ENCODE peak calls at places on chromosome 14, in four cellular contexts. One of them, this sample, is unnamed.

GRCh38 chr14:60323199-60323891 is 74.3 kb downstream of the PPM1A start:
- DNase-seq in A172: no peak
- DNase-seq in DMS79 treated with DMSO at 0.1 percent for 48 hours: no peak
- DNase-seq in activated T-helper 9 cell treated with anti-CD3 and anti-CD28 coated beads, Interleukin-2, amount 50 U/mL, for 16 hours: no peak
- DNase-seq in this sample: no peak

GRCh38 chr14:89221109-89221508 is 195.9 kb downstream of the FOXN3 start:
- DNase-seq in activated T-helper 9 cell treated with anti-CD3 and anti-CD28 coated beads, Interleukin-2, amount 50 U/mL, for 16 hours: no peak
- DNase-seq in A172: no peak
- DNase-seq in DMS79 treated with DMSO at 0.1 percent for 48 hours: peak
- DNase-seq in this sample: peak

GRCh38 chr14:73977896-73978295 is 27.8 kb downstream of the COQ6 start:
- DNase-seq in A172: no peak
- DNase-seq in activated T-helper 9 cell treated with anti-CD3 and anti-CD28 coated beads, Interleukin-2, amount 50 U/mL, for 16 hours: no peak
- DNase-seq in DMS79 treated with DMSO at 0.1 percent for 48 hours: no peak
- DNase-seq in this sample: no peak

GRCh38 chr14:72752034-72752412 is 141.9 kb downstream of the DPF3 start:
- DNase-seq in activated T-helper 9 cell treated with anti-CD3 and anti-CD28 coated beads, Interleukin-2, amount 50 U/mL, for 16 hours: no peak
- DNase-seq in DMS79 treated with DMSO at 0.1 percent for 48 hours: no peak
- DNase-seq in A172: no peak
- DNase-seq in this sample: no peak

GRCh38 chr14:39426605-39427004 is 5.6 kb downstream of the FBXO33 start:
- DNase-seq in A172: peak
- DNase-seq in activated T-helper 9 cell treated with anti-CD3 and anti-CD28 coated beads, Interleukin-2, amount 50 U/mL, for 16 hours: no peak
- DNase-seq in DMS79 treated with DMSO at 0.1 percent for 48 hours: no peak
- DNase-seq in this sample: no peak

GRCh38 chr14:97218713-97219355 is 421.7 kb downstream of the VRK1 start:
- DNase-seq in activated T-helper 9 cell treated with anti-CD3 and anti-CD28 coated beads, Interleukin-2, amount 50 U/mL, for 16 hours: peak
- DNase-seq in A172: no peak
- DNase-seq in DMS79 treated with DMSO at 0.1 percent for 48 hours: no peak
- DNase-seq in this sample: no peak

GRCh38 chr14:72472845-72473244 is 421.1 kb downstream of the DPF3 start:
- DNase-seq in DMS79 treated with DMSO at 0.1 percent for 48 hours: no peak
- DNase-seq in activated T-helper 9 cell treated with anti-CD3 and anti-CD28 coated beads, Interleukin-2, amount 50 U/mL, for 16 hours: no peak
- DNase-seq in A172: no peak
- DNase-seq in this sample: no peak

GRCh38 chr14:54737132-54737711 is 165.4 kb downstream of the GCH1 start:
- DNase-seq in activated T-helper 9 cell treated with anti-CD3 and anti-CD28 coated beads, Interleukin-2, amount 50 U/mL, for 16 hours: no peak
- DNase-seq in DMS79 treated with DMSO at 0.1 percent for 48 hours: no peak
- DNase-seq in A172: peak
- DNase-seq in this sample: peak

GRCh38 chr14:93736378-93737014 is 51.8 kb downstream of the PRIMA1 start:
- DNase-seq in A172: no peak
- DNase-seq in activated T-helper 9 cell treated with anti-CD3 and anti-CD28 coated beads, Interleukin-2, amount 50 U/mL, for 16 hours: no peak
- DNase-seq in DMS79 treated with DMSO at 0.1 percent for 48 hours: no peak
- DNase-seq in this sample: no peak

GRCh38 chr14:73235531-73236155 is 1.7 kb upstream of the PAPLN start:
- DNase-seq in A172: no peak
- DNase-seq in DMS79 treated with DMSO at 0.1 percent for 48 hours: no peak
- DNase-seq in activated T-helper 9 cell treated with anti-CD3 and anti-CD28 coated beads, Interleukin-2, amount 50 U/mL, for 16 hours: no peak
- DNase-seq in this sample: no peak

GRCh38 chr14:71525663-71526246 is 406.5 kb upstream of the RGS6 start:
- DNase-seq in A172: no peak
- DNase-seq in DMS79 treated with DMSO at 0.1 percent for 48 hours: no peak
- DNase-seq in activated T-helper 9 cell treated with anti-CD3 and anti-CD28 coated beads, Interleukin-2, amount 50 U/mL, for 16 hours: no peak
- DNase-seq in this sample: no peak

GRCh38 chr14:30303350-30303749 is 255.6 kb upstream of the G2E3 start:
- DNase-seq in DMS79 treated with DMSO at 0.1 percent for 48 hours: no peak
- DNase-seq in A172: no peak
- DNase-seq in activated T-helper 9 cell treated with anti-CD3 and anti-CD28 coated beads, Interleukin-2, amount 50 U/mL, for 16 hours: no peak
- DNase-seq in this sample: no peak

GRCh38 chr14:98112211-98112780 is 1159.7 kb downstream of the BCL11B start:
- DNase-seq in DMS79 treated with DMSO at 0.1 percent for 48 hours: no peak
- DNase-seq in A172: no peak
- DNase-seq in activated T-helper 9 cell treated with anti-CD3 and anti-CD28 coated beads, Interleukin-2, amount 50 U/mL, for 16 hours: no peak
- DNase-seq in this sample: no peak

GRCh38 chr14:97458302-97459137 is 661.3 kb downstream of the VRK1 start:
- DNase-seq in A172: no peak
- DNase-seq in DMS79 treated with DMSO at 0.1 percent for 48 hours: peak
- DNase-seq in activated T-helper 9 cell treated with anti-CD3 and anti-CD28 coated beads, Interleukin-2, amount 50 U/mL, for 16 hours: peak
- DNase-seq in this sample: no peak

GRCh38 chr14:90301580-90302181 is 30.1 kb downstream of the NRDE2 start:
- DNase-seq in activated T-helper 9 cell treated with anti-CD3 and anti-CD28 coated beads, Interleukin-2, amount 50 U/mL, for 16 hours: no peak
- DNase-seq in DMS79 treated with DMSO at 0.1 percent for 48 hours: peak
- DNase-seq in A172: peak
- DNase-seq in this sample: no peak

This sample was measured in GM04504.